ENCODE peak calls at places on chromosomes 6 and 20, in four cellular contexts. One of them, this sample, is unnamed. For H3K9me3, the result is how much of the 10 kb centered on the place peaks cover.

GRCh38 chr20:64144144-64144912 is 19.9 kb upstream of the MYT1 start:
- DNase-seq in tibial artery: no peak
- DNase-seq in esophagus muscularis mucosa: no peak
- DNase-seq in lung: no peak
- DNase-seq in this sample: no peak

GRCh38 chr20:31449511-31450128 is 9.2 kb downstream of the DEFB123 start:
- DNase-seq in tibial artery: no peak
- DNase-seq in esophagus muscularis mucosa: no peak
- DNase-seq in lung: no peak
- DNase-seq in this sample: no peak

GRCh38 chr6:45591816-45592359 is 214.2 kb upstream of the SUPT3H start:
- DNase-seq in tibial artery: no peak
- DNase-seq in esophagus muscularis mucosa: no peak
- DNase-seq in lung: no peak
- DNase-seq in this sample: no peak

GRCh38 chr6:107360476-107360875 is 98.9 kb downstream of the PDSS2 start:
- DNase-seq in tibial artery: no peak
- DNase-seq in esophagus muscularis mucosa: no peak
- DNase-seq in lung: no peak
- DNase-seq in this sample: no peak

GRCh38 chr6:162373192-162373591 is 354.4 kb downstream of the PRKN start:
- DNase-seq in tibial artery: no peak
- DNase-seq in esophagus muscularis mucosa: no peak
- DNase-seq in lung: no peak
- DNase-seq in this sample: no peak

GRCh38 chr20:52494244-52494643 is 302.7 kb upstream of the ZFP64 start:
- DNase-seq in tibial artery: no peak
- DNase-seq in esophagus muscularis mucosa: no peak
- DNase-seq in lung: no peak
- DNase-seq in this sample: no peak

GRCh38 chr20:10094566-10095173 is 59.9 kb downstream of the ANKEF1 start:
- DNase-seq in tibial artery: no peak
- DNase-seq in esophagus muscularis mucosa: no peak
- DNase-seq in lung: no peak
- DNase-seq in this sample: no peak

GRCh38 chr20:50301712-50302111 is 111.1 kb downstream of the CEBPB start:
- DNase-seq in tibial artery: no peak
- DNase-seq in esophagus muscularis mucosa: no peak
- DNase-seq in lung: no peak
- DNase-seq in this sample: no peak

GRCh38 chr6:52491203-52492069 is 71.3 kb downstream of the EFHC1 start:
- DNase-seq in tibial artery: no peak
- DNase-seq in esophagus muscularis mucosa: peak
- DNase-seq in lung: no peak
- DNase-seq in this sample: no peak

GRCh38 chr20:50788045-50788867 is 6.6 kb upstream of the BCAS4 start:
- DNase-seq in tibial artery: peak
- DNase-seq in esophagus muscularis mucosa: no peak
- DNase-seq in lung: peak
- DNase-seq in this sample: no peak

GRCh38 chr20:5001174-5002076 is at the start of gene SLC23A2:
- DNase-seq in tibial artery: peak
- DNase-seq in esophagus muscularis mucosa: no peak
- DNase-seq in lung: peak
- DNase-seq in this sample: peak

GRCh38 chr6:167047554-167047953 is 48.4 kb downstream of the CEP43 start:
- DNase-seq in tibial artery: peak
- DNase-seq in esophagus muscularis mucosa: no peak
- DNase-seq in lung: no peak
- DNase-seq in this sample: peak

GRCh38 chr20:12575352-12576095 is 433.2 kb upstream of the SPTLC3 start:
- DNase-seq in tibial artery: no peak
- DNase-seq in esophagus muscularis mucosa: peak
- DNase-seq in lung: peak
- DNase-seq in this sample: no peak

GRCh38 chr6:17220511-17220910 is 60.6 kb upstream of the RBM24 start:
- DNase-seq in tibial artery: no peak
- DNase-seq in esophagus muscularis mucosa: no peak
- DNase-seq in lung: no peak
- DNase-seq in this sample: no peak

GRCh38 chr6:32169211-32169610 is 4.8 kb downstream of the EGFL8 start:
- DNase-seq in tibial artery: no peak
- DNase-seq in esophagus muscularis mucosa: no peak
- DNase-seq in lung: no peak
- DNase-seq in this sample: no peak

GRCh38 chr6:69164564-69165252 is 529.6 kb downstream of the ADGRB3 start:
- DNase-seq in tibial artery: no peak
- DNase-seq in esophagus muscularis mucosa: no peak
- DNase-seq in lung: no peak
- DNase-seq in this sample: no peak

GRCh38 chr6:111766524-111766857 is 106.8 kb downstream of the FYN start:
- DNase-seq in tibial artery: no peak
- DNase-seq in esophagus muscularis mucosa: no peak
- DNase-seq in lung: no peak
- DNase-seq in this sample: no peak

GRCh38 chr6:111768431-111768770 is 104.9 kb downstream of the FYN start:
- DNase-seq in tibial artery: no peak
- DNase-seq in esophagus muscularis mucosa: no peak
- DNase-seq in lung: no peak
- DNase-seq in this sample: no peak

GRCh38 chr6:111764238-111765182 is 108.7 kb downstream of the FYN start:
- DNase-seq in tibial artery: no peak
- DNase-seq in esophagus muscularis mucosa: no peak
- DNase-seq in lung: no peak
- DNase-seq in this sample: peak

GRCh38 chr6:111767752-111768430 is 105.4 kb downstream of the FYN start:
- DNase-seq in tibial artery: no peak
- DNase-seq in esophagus muscularis mucosa: no peak
- DNase-seq in lung: no peak
- DNase-seq in this sample: peak

GRCh38 chr6:111765681-111766523 is 107.3 kb downstream of the FYN start:
- DNase-seq in tibial artery: no peak
- DNase-seq in esophagus muscularis mucosa: no peak
- DNase-seq in lung: no peak
- DNase-seq in this sample: no peak
- H3K27ac ChIP-seq in tibial artery: no peak
- H3K27ac ChIP-seq in esophagus muscularis mucosa: no peak
- H3K27ac ChIP-seq in lung: no peak
- H3K27ac ChIP-seq in this sample: peak

GRCh38 chr6:38173909-38174308 is 354.4 kb downstream of the ZFAND3 start:
- DNase-seq in tibial artery: no peak
- DNase-seq in esophagus muscularis mucosa: no peak
- DNase-seq in lung: no peak
- DNase-seq in this sample: no peak

GRCh38 chr6:38174315-38174714 is 354.8 kb downstream of the ZFAND3 start:
- DNase-seq in tibial artery: no peak
- DNase-seq in esophagus muscularis mucosa: no peak
- DNase-seq in lung: no peak
- DNase-seq in this sample: no peak

GRCh38 chr6:38170666-38171065 is 351.1 kb downstream of the ZFAND3 start:
- DNase-seq in tibial artery: no peak
- DNase-seq in esophagus muscularis mucosa: no peak
- DNase-seq in lung: no peak
- DNase-seq in this sample: no peak

GRCh38 chr6:38172739-38173415 is 353.4 kb downstream of the ZFAND3 start:
- DNase-seq in tibial artery: no peak
- DNase-seq in esophagus muscularis mucosa: no peak
- DNase-seq in lung: no peak
- DNase-seq in this sample: no peak

GRCh38 chr6:38171997-38172738 is 352.6 kb downstream of the ZFAND3 start:
- DNase-seq in tibial artery: no peak
- DNase-seq in esophagus muscularis mucosa: no peak
- DNase-seq in lung: no peak
- DNase-seq in this sample: no peak
- H3K9me3 ChIP-seq in tibial artery: under half
- H3K9me3 ChIP-seq in esophagus muscularis mucosa: under half
- H3K9me3 ChIP-seq in lung: under half
- H3K9me3 ChIP-seq in this sample: under half

GRCh38 chr6:15243994-15244604 is 1.8 kb upstream of the JARID2 start:
- DNase-seq in tibial artery: no peak
- DNase-seq in esophagus muscularis mucosa: no peak
- DNase-seq in lung: no peak
- DNase-seq in this sample: no peak
- H3K27ac ChIP-seq in tibial artery: peak
- H3K27ac ChIP-seq in esophagus muscularis mucosa: peak
- H3K27ac ChIP-seq in lung: no peak
- H3K27ac ChIP-seq in this sample: peak

DNA sequence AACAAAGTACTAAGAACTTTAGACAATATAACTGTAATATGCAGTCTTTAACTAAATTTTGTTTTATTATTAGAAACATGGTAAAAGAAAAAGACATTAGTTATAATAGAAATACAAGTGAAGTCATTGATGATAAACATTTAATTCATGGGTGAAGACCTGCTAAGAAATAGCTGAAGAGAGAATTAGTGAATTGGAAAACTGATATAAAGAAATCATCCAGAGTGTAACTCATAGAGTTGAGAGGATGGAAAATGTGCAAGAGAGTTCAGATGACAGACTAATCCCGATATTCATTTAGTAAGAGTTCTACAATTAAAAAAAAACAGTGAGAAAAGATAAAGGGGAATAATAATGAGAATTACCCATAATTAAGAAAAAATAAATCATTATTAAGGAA is 220.7 kb upstream of the THBS2 start:
- DNase-seq in tibial artery: no peak
- DNase-seq in esophagus muscularis mucosa: no peak
- DNase-seq in lung: no peak
- DNase-seq in this sample: no peak
- H3K9me3 ChIP-seq in tibial artery: under half
- H3K9me3 ChIP-seq in esophagus muscularis mucosa: under half
- H3K9me3 ChIP-seq in lung: under half
- H3K9me3 ChIP-seq in this sample: under half

DNA sequence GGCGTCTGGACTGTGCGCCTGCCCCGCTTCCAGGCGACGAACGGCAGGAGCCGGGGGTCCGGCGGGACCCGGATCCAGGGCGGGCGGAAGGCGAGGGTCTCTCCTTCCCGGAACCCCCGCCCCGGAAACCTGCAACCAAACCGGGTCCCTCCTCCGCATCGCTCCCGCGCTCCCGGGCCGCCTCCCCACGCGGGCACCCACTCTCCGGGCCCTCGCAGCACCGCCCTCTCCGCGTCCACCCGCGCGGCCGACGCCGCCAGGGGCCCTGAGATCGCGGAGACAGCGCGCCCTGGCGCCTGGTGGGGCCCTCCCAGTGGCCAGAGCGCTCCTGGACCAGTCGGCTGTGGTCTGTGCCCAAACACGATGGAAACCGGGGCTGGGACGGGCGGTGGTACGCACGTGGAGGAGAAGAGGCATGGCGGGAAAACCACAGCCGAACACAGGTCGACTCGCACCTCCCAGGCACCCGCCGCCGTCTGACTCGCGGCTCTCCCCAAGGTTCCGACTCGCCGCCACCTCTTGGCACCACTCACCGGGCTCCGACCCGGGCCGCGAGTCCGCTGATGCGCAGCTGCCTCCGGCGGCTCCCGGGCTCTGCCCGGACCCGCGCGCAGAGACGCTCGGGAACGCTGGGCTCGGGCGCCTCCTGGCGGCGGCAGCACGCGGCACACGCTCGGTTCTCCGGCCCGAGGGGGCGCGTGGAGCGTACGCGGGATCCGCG is 7.9 kb downstream of the NKX2-2 start:
- DNase-seq in tibial artery: no peak
- DNase-seq in esophagus muscularis mucosa: no peak
- DNase-seq in lung: no peak
- DNase-seq in this sample: no peak
- H3K27ac ChIP-seq in tibial artery: no peak
- H3K27ac ChIP-seq in esophagus muscularis mucosa: no peak
- H3K27ac ChIP-seq in lung: no peak
- H3K27ac ChIP-seq in this sample: no peak

GRCh38 chr20:59589051-59589450 is 15.3 kb upstream of the PHACTR3 start:
- DNase-seq in tibial artery: no peak
- DNase-seq in esophagus muscularis mucosa: no peak
- DNase-seq in lung: no peak
- DNase-seq in this sample: no peak
- H3K9me3 ChIP-seq in tibial artery: under half
- H3K9me3 ChIP-seq in esophagus muscularis mucosa: under half
- H3K9me3 ChIP-seq in lung: under half
- H3K9me3 ChIP-seq in this sample: under half

DNA sequence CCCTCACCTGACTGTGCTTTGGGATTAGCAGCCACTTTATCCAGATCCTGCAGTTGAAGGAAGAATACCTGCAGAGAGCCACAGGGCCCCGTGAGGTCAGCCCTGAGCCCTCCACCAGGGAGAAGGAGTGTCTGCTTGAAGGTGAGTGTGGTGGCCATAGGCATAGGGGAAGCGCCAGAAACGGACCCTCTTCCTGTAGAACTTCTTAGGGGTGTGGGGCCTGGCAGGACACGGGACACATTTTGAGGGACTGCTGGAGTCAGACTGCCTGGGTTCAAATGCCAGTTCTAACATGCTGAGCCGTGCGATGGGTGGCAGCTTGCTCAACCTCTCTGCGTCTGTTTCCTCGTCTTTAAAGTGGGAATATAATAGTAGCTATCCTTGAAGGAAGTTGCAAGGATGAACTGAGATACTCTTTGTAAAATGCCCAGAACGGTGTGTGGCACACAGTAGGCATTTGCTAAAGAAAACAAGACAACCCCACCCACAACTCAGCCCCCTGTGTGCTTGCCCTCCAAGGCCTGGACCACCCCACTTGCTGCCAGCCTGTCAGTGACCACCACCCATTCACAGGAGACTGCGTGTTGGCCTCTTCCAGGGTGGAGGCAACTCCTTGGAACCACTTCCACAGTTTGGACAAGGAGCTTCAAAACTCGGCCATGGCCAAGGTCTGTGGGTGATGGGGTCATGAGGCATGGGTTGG is 4.8 kb upstream of the BAK1 start:
- DNase-seq in tibial artery: no peak
- DNase-seq in esophagus muscularis mucosa: no peak
- DNase-seq in lung: no peak
- DNase-seq in this sample: no peak
- H3K27ac ChIP-seq in tibial artery: no peak
- H3K27ac ChIP-seq in esophagus muscularis mucosa: no peak
- H3K27ac ChIP-seq in lung: no peak
- H3K27ac ChIP-seq in this sample: peak